ENCODE peak calls at places on chromosomes 4 and X, in six cellular contexts. One of them, this sample, is unnamed.

GRCh38 chrX:13386636-13387035 is 66.8 kb upstream of the ATXN3L start:
- DNase-seq in transverse colon: no peak
- DNase-seq in amniotic stem cell: no peak
- DNase-seq in A549: no peak
- DNase-seq in activated CD4-positive, CD25-positive, alpha-beta regulatory T cell treated with anti-CD3 and anti-CD28 coated beads, Interleukin-2, amount 50 U/mL, for 72 hours: no peak
- DNase-seq in activated CD4-positive, alpha-beta T cell treated with anti-CD3 and anti-CD28 coated beads for 24 hours: no peak
- DNase-seq in this sample: no peak

GRCh38 chrX:44951572-44952067 is 78.6 kb downstream of the KDM6A start:
- DNase-seq in transverse colon: no peak
- DNase-seq in amniotic stem cell: no peak
- DNase-seq in A549: no peak
- DNase-seq in activated CD4-positive, CD25-positive, alpha-beta regulatory T cell treated with anti-CD3 and anti-CD28 coated beads, Interleukin-2, amount 50 U/mL, for 72 hours: no peak
- DNase-seq in activated CD4-positive, alpha-beta T cell treated with anti-CD3 and anti-CD28 coated beads for 24 hours: no peak
- DNase-seq in this sample: no peak

GRCh38 chrX:9133426-9133825 is 99.5 kb upstream of the FAM9B start:
- DNase-seq in transverse colon: no peak
- DNase-seq in amniotic stem cell: peak
- DNase-seq in A549: no peak
- DNase-seq in activated CD4-positive, CD25-positive, alpha-beta regulatory T cell treated with anti-CD3 and anti-CD28 coated beads, Interleukin-2, amount 50 U/mL, for 72 hours: no peak
- DNase-seq in activated CD4-positive, alpha-beta T cell treated with anti-CD3 and anti-CD28 coated beads for 24 hours: no peak
- DNase-seq in this sample: no peak

GRCh38 chr4:78432896-78433295 is 118.7 kb upstream of the ANXA3 start:
- DNase-seq in transverse colon: no peak
- DNase-seq in amniotic stem cell: peak
- DNase-seq in A549: peak
- DNase-seq in activated CD4-positive, CD25-positive, alpha-beta regulatory T cell treated with anti-CD3 and anti-CD28 coated beads, Interleukin-2, amount 50 U/mL, for 72 hours: no peak
- DNase-seq in activated CD4-positive, alpha-beta T cell treated with anti-CD3 and anti-CD28 coated beads for 24 hours: no peak
- DNase-seq in this sample: no peak

GRCh38 chrX:9873952-9874351 is 87.7 kb downstream of the SHROOM2 start:
- DNase-seq in transverse colon: peak
- DNase-seq in amniotic stem cell: no peak
- DNase-seq in A549: peak
- DNase-seq in activated CD4-positive, CD25-positive, alpha-beta regulatory T cell treated with anti-CD3 and anti-CD28 coated beads, Interleukin-2, amount 50 U/mL, for 72 hours: no peak
- DNase-seq in activated CD4-positive, alpha-beta T cell treated with anti-CD3 and anti-CD28 coated beads for 24 hours: peak
- DNase-seq in this sample: no peak

GRCh38 chr4:17283832-17284231 is 228.1 kb downstream of the QDPR start:
- DNase-seq in transverse colon: no peak
- DNase-seq in amniotic stem cell: no peak
- DNase-seq in A549: no peak
- DNase-seq in activated CD4-positive, CD25-positive, alpha-beta regulatory T cell treated with anti-CD3 and anti-CD28 coated beads, Interleukin-2, amount 50 U/mL, for 72 hours: no peak
- DNase-seq in activated CD4-positive, alpha-beta T cell treated with anti-CD3 and anti-CD28 coated beads for 24 hours: no peak
- DNase-seq in this sample: no peak

GRCh38 chr4:184250795-184251679 is 33.4 kb upstream of the ENPP6 start:
- DNase-seq in transverse colon: no peak
- DNase-seq in amniotic stem cell: peak
- DNase-seq in A549: peak
- DNase-seq in activated CD4-positive, CD25-positive, alpha-beta regulatory T cell treated with anti-CD3 and anti-CD28 coated beads, Interleukin-2, amount 50 U/mL, for 72 hours: no peak
- DNase-seq in activated CD4-positive, alpha-beta T cell treated with anti-CD3 and anti-CD28 coated beads for 24 hours: no peak
- DNase-seq in this sample: no peak

GRCh38 chrX:131841496-131842410 is 181.3 kb upstream of the STK26 start:
- DNase-seq in transverse colon: peak
- DNase-seq in amniotic stem cell: no peak
- DNase-seq in A549: peak
- DNase-seq in activated CD4-positive, CD25-positive, alpha-beta regulatory T cell treated with anti-CD3 and anti-CD28 coated beads, Interleukin-2, amount 50 U/mL, for 72 hours: no peak
- DNase-seq in activated CD4-positive, alpha-beta T cell treated with anti-CD3 and anti-CD28 coated beads for 24 hours: no peak
- DNase-seq in this sample: no peak

GRCh38 chrX:124994404-124994803 is 325.3 kb upstream of the TEX13C start:
- DNase-seq in transverse colon: no peak
- DNase-seq in amniotic stem cell: no peak
- DNase-seq in A549: no peak
- DNase-seq in activated CD4-positive, CD25-positive, alpha-beta regulatory T cell treated with anti-CD3 and anti-CD28 coated beads, Interleukin-2, amount 50 U/mL, for 72 hours: no peak
- DNase-seq in activated CD4-positive, alpha-beta T cell treated with anti-CD3 and anti-CD28 coated beads for 24 hours: no peak
- DNase-seq in this sample: no peak

GRCh38 chr4:2836391-2836859 is 7.2 kb upstream of the ADD1 start:
- DNase-seq in transverse colon: peak
- DNase-seq in amniotic stem cell: no peak
- DNase-seq in A549: no peak
- DNase-seq in activated CD4-positive, CD25-positive, alpha-beta regulatory T cell treated with anti-CD3 and anti-CD28 coated beads, Interleukin-2, amount 50 U/mL, for 72 hours: no peak
- DNase-seq in activated CD4-positive, alpha-beta T cell treated with anti-CD3 and anti-CD28 coated beads for 24 hours: no peak
- DNase-seq in this sample: no peak

GRCh38 chrX:46204721-46205422 is 340.3 kb downstream of the ZNF674 start:
- DNase-seq in transverse colon: no peak
- DNase-seq in amniotic stem cell: no peak
- DNase-seq in A549: no peak
- DNase-seq in activated CD4-positive, CD25-positive, alpha-beta regulatory T cell treated with anti-CD3 and anti-CD28 coated beads, Interleukin-2, amount 50 U/mL, for 72 hours: no peak
- DNase-seq in activated CD4-positive, alpha-beta T cell treated with anti-CD3 and anti-CD28 coated beads for 24 hours: no peak
- DNase-seq in this sample: no peak

GRCh38 chr4:7372673-7373072 is 62.1 kb downstream of the PSAPL1 start:
- DNase-seq in transverse colon: no peak
- DNase-seq in amniotic stem cell: no peak
- DNase-seq in A549: no peak
- DNase-seq in activated CD4-positive, CD25-positive, alpha-beta regulatory T cell treated with anti-CD3 and anti-CD28 coated beads, Interleukin-2, amount 50 U/mL, for 72 hours: no peak
- DNase-seq in activated CD4-positive, alpha-beta T cell treated with anti-CD3 and anti-CD28 coated beads for 24 hours: no peak
- DNase-seq in this sample: no peak